ENCODE peak calls at places on chromosomes 7 and 10, in seven cellular contexts. C is CD4-positive, alpha-beta T cell; M is lung; G is H9; I is HepG2; A is adrenal gland; E is transverse colon. S is an unnamed sample.

GRCh38 chr10:118568327-118568848 is 27.1 kb downstream of the PRLHR start:
- DNase-seq in C (peak; percentile 36), M (peak; percentile 43), G (no peak), I (peak; percentile 59), A (no peak), E (peak; percentile 35), S (peak; percentile 71)

GRCh38 chr10:22823109-22823508 is 104.7 kb upstream of the ARMC3 start:
- DNase-seq in C (no peak), M (no peak), G (no peak), I (peak; percentile 79), A (no peak), E (no peak), S (peak; percentile 89)

GRCh38 chr10:84825330-84825729 is 496.9 kb downstream of the CCSER2 start:
- DNase-seq in C (no peak), M (no peak), G (no peak), I (no peak), A (peak; percentile 25), E (no peak), S (no peak)

GRCh38 chr10:104122273-104123107 is 519 bp downstream of the SFR1 start:
- DNase-seq in C (no peak), M (no peak), G (no peak), I (no peak), A (no peak), E (no peak), S (no peak)

GRCh38 chr10:35400600-35401268 is 64.4 kb downstream of the CCNY start:
- DNase-seq in C (no peak), M (no peak), G (no peak), I (no peak), A (no peak), E (no peak), S (no peak)

GRCh38 chr7:150406565-150407421 is 27.7 kb downstream of the ZNF775 start:
- DNase-seq in C (peak; percentile 11), M (no peak), G (no peak), I (peak; percentile 80), A (peak; percentile 48), E (peak; percentile 47), S (peak; percentile 76)

GRCh38 chr10:99450624-99451498 is 20.4 kb upstream of the GOT1 start:
- DNase-seq in C (no peak), M (no peak), G (no peak), I (peak; percentile 74), A (no peak), E (no peak), S (no peak)

GRCh38 chr7:12686894-12687212 is 580 bp upstream of the ARL4A start:
- DNase-seq in C (no peak), M (no peak), G (no peak), I (no peak), A (no peak), E (no peak), S (no peak)

GRCh38 chr10:104546756-104547155 is 94.3 kb upstream of the SORCS3 start:
- DNase-seq in C (no peak), M (peak; percentile 15), G (peak; percentile 32), I (no peak), A (no peak), E (no peak), S (no peak)

GRCh38 chr7:34739651-34740300 is 81.8 kb downstream of the NPSR1 start:
- DNase-seq in C (no peak), M (no peak), G (no peak), I (no peak), A (no peak), E (no peak), S (no peak)

GRCh38 chr7:30080818-30081217 is 52.6 kb downstream of the PLEKHA8 start:
- DNase-seq in C (no peak), M (no peak), G (no peak), I (no peak), A (no peak), E (no peak), S (no peak)

GRCh38 chr10:84587789-84588188 is 259.4 kb downstream of the CCSER2 start:
- DNase-seq in C (no peak), M (no peak), G (peak; percentile 51), I (no peak), A (no peak), E (no peak), S (no peak)

DNA sequence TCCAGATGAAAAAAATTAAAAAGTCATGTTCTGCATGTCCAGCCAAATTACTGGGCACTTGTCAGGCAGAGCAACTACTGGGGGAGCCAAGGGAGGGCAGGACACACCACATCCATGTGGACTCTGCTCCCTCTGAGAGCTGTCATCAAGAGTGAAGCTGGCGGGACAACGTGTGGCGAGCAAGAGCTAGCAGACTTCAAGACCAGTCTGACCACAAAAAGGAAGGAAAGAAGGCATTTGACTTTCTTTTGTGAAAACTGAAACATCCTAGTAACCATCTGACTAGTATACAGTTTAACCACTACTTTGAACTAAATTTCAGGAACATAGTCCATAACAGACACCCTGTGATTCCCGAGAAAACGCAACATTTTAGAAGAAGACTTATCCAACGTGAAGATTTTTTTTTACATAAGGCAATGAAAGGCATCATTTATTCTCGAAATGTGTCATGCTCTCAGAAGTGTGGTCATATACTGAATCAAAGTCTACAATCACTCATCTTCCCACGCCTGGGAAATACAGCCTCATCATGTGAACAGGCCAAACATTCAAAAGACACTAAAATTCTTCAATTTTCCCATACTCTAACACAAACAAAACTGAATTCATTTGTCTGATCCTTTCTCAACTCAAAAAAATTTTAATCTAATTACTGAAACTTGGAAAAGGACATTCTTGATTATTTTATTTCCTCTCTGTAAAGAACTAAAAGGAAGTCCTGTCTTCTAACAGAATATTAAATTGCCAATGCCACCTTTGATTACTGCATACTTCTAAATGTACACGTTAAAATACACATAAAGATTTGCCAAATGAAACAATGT is 15.5 kb downstream of the CYTH3 start:
- DNase-seq in C (no peak), M (no peak), G (no peak), I (peak; percentile 36), A (no peak), E (peak; percentile 22), S (peak; percentile 73)
- H3K27me3 ChIP-seq in C (no peaks in the 10 kb centered on the region), M (no peaks in the 10 kb centered on the region), G (no peaks in the 10 kb centered on the region), I (no peaks in the 10 kb centered on the region), A (no peaks in the 10 kb centered on the region), E (no peaks in the 10 kb centered on the region), S (no peaks in the 10 kb centered on the region)

GRCh38 chr7:7738177-7738576 is 19.8 kb upstream of the RPA3 start:
- DNase-seq in C (no peak), M (no peak), G (no peak), I (no peak), A (no peak), E (no peak), S (no peak)
- H3K27ac ChIP-seq in C (no peak overlapping the region), M (no peak overlapping the region), G (no peak overlapping the region), I (no peak overlapping the region), A (no peak overlapping the region), E (no peak overlapping the region), S (no peak overlapping the region)

GRCh38 chr7:27179503-27180430 is 5.3 kb downstream of the HOXA11 start:
- DNase-seq in C (no peak), M (peak; percentile 52), G (peak; percentile 83), I (peak; percentile 41), A (peak; percentile 57), E (peak; percentile 87), S (peak; percentile 68)
- H3K27me3 ChIP-seq in C (peaks cover 90% of the 10 kb centered on the region), M (peaks cover 17% of the 10 kb centered on the region), G (peaks cover 97% of the 10 kb centered on the region), I (peaks cover 15% of the 10 kb centered on the region), A (peaks cover 73% of the 10 kb centered on the region), E (peaks cover 32% of the 10 kb centered on the region), S (peaks cover 73% of the 10 kb centered on the region)

GRCh38 chr10:1110674-1111119 is 54.5 kb downstream of the WDR37 start:
- DNase-seq in C (no peak), M (no peak), G (no peak), I (no peak), A (no peak), E (no peak), S (no peak)
- H3K27ac ChIP-seq in C (peak overlapping the region; percentile 71), M (no peak overlapping the region), G (no peak overlapping the region), I (no peak overlapping the region), A (peak overlapping the region; percentile 7), E (peak overlapping the region; percentile 63), S (peak overlapping the region; percentile 64)

GRCh38 chr7:100778061-100778621 is 44.7 kb downstream of the ZAN start:
- DNase-seq in C (no peak), M (no peak), G (no peak), I (no peak), A (no peak), E (no peak), S (no peak)
- H3K27me3 ChIP-seq in C (peaks cover 3% of the 10 kb centered on the region), M (no peaks in the 10 kb centered on the region), G (no peaks in the 10 kb centered on the region), I (no peaks in the 10 kb centered on the region), A (no peaks in the 10 kb centered on the region), E (peaks cover 30% of the 10 kb centered on the region), S (peaks cover 3% of the 10 kb centered on the region)

S was measured in small intestine.